ENCODE peak calls at places on chromosomes 3 and 15, in six cellular contexts. J is upper lobe of left lung, E is CD14-positive monocyte, A is fibroblast of lung, C is transverse colon, N is OCI-LY7. S is an unnamed sample.

GRCh38 chr15:93201940-93202339 is 112.9 kb upstream of the RGMA start:
- DNase-seq in E (no peak), J (no peak), N (no peak), C (no peak), A (no peak), S (no peak)

GRCh38 chr3:8625991-8626390 is 18.6 kb downstream of the SSUH2 start:
- DNase-seq in C (no peak), N (no peak), E (no peak), A (no peak), J (no peak), S (no peak)

GRCh38 chr3:187069857-187070516 is 69.3 kb downstream of the RPL39L start:
- DNase-seq in N (no peak), E (no peak), J (no peak), C (no peak), A (no peak), S (no peak)

GRCh38 chr15:31236184-31237041 is 90.2 kb upstream of the KLF13 start:
- DNase-seq in C (peak; percentile 71), N (peak; percentile 80), A (peak; percentile 98), E (no peak), J (peak; percentile 84), S (peak; percentile 59)

GRCh38 chr3:71547254-71548198 is 36.0 kb downstream of the FOXP1 start:
- DNase-seq in J (no peak), E (peak; percentile 57), C (no peak), A (peak; percentile 46), N (no peak), S (no peak)

GRCh38 chr3:104244680-104245079 is 1122.0 kb upstream of the ALCAM start:
- DNase-seq in N (no peak), J (no peak), A (no peak), E (no peak), C (no peak), S (no peak)

GRCh38 chr15:89003865-89004725 is 84.2 kb upstream of the ABHD2 start:
- DNase-seq in N (peak; percentile 11), A (peak; percentile 72), C (no peak), E (no peak), J (no peak), S (peak; percentile 45)

GRCh38 chr15:85171736-85172135 is 190.1 kb downstream of the PDE8A start:
- DNase-seq in C (no peak), E (no peak), J (no peak), N (no peak), A (no peak), S (no peak)

GRCh38 chr3:194905696-194906095 is 220.0 kb downstream of the FAM43A start:
- DNase-seq in N (no peak), A (no peak), C (no peak), E (no peak), J (no peak), S (no peak)

GRCh38 chr3:152835311-152836102 is 576 bp downstream of the P2RY1 start:
- DNase-seq in A (peak; percentile 76), C (peak; percentile 61), J (peak; percentile 92), E (peak; percentile 74), N (no peak), S (peak; percentile 78)
- TF ChIP-seq CTCF in A (peak; percentile 51), C (peak; percentile 27), J (no peak), E (peak; percentile 49), N (no peak), S (peak; percentile 58)

DNA sequence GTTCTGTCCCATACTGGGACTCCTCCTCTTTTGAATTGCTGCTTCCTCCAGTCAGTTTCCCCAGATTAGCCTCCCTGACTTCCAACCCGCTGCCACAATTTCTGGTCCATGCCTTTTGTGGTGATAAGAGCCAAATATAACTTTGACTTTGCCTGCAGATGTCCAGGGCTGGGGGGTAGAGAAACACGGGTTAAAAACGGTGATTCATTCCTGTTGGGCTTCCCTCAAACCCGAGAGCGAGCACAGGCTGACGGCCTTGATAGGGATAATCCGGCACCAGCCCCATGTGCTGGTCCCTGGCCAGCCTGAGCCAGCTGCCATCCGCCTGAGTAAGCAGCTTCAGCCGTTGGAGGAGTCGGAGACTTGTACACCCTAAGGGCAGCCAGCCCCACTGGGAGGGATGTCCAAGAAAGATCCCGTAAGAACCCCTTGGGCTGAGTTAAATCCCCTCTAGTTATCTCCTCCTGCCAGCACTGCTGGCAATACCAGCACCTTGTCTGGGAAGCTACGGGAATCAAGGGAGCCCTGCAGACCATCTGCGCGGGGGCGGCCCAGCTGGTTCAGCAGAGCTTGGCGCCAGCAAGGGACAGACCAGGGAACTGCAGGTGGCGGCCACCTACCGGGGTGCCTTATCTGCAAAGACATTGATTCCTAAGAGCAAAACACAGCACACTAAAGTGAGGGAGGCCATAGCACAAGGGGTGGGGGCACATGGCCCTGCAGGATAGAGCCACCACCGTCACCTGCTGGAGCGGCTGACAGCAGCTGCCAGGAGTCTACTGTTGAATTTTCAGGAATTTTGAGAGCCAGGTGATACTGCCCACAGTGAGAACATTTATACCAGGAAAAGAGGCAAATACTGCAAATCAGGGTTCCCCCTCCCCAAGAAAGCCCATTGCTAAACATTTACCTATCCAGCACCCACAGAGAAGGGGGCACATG is 18.1 kb downstream of the CSPG4 start:
- DNase-seq in E (no peak), C (peak; percentile 64), J (peak; percentile 87), N (peak; percentile 39), A (peak; percentile 98), S (no peak)
- TF ChIP-seq CTCF in E (peak; percentile 21), C (peak; percentile 46), J (no peak), N (peak; percentile 66), A (peak; percentile 27), S (peak; percentile 37)

GRCh38 chr3:113535898-113536297 is 3.5 kb downstream of the SIDT1 start:
- DNase-seq in E (no peak), N (no peak), J (no peak), A (no peak), C (no peak), S (no peak)
- TF ChIP-seq CTCF in E (peak; percentile 17), N (peak; percentile 58), J (no peak), A (peak; percentile 25), C (peak; percentile 12), S (no peak)

GRCh38 chr3:129131465-129132088 is 10.0 kb upstream of the RAB43 start:
- DNase-seq in N (no peak), A (no peak), J (no peak), C (no peak), E (no peak), S (no peak)

GRCh38 chr3:129126726-129127280 is 5.2 kb upstream of the RAB43 start:
- DNase-seq in E (no peak), A (no peak), J (peak; percentile 29), N (no peak), C (no peak), S (no peak)

GRCh38 chr3:129128357-129129155 is 7.0 kb upstream of the RAB43 start:
- DNase-seq in A (no peak), C (no peak), E (no peak), J (peak; percentile 52), N (no peak), S (no peak)

GRCh38 chr3:129132097-129132866 is 10.7 kb upstream of the RAB43 start:
- DNase-seq in C (no peak), E (no peak), N (no peak), A (no peak), J (no peak), S (no peak)

GRCh38 chr3:129130291-129130813 is 8.7 kb upstream of the RAB43 start:
- DNase-seq in N (no peak), E (no peak), J (no peak), A (no peak), C (no peak), S (no peak)
- TF ChIP-seq CTCF in N (no peak), E (no peak), J (no peak), A (no peak), C (no peak), S (no peak)

DNA sequence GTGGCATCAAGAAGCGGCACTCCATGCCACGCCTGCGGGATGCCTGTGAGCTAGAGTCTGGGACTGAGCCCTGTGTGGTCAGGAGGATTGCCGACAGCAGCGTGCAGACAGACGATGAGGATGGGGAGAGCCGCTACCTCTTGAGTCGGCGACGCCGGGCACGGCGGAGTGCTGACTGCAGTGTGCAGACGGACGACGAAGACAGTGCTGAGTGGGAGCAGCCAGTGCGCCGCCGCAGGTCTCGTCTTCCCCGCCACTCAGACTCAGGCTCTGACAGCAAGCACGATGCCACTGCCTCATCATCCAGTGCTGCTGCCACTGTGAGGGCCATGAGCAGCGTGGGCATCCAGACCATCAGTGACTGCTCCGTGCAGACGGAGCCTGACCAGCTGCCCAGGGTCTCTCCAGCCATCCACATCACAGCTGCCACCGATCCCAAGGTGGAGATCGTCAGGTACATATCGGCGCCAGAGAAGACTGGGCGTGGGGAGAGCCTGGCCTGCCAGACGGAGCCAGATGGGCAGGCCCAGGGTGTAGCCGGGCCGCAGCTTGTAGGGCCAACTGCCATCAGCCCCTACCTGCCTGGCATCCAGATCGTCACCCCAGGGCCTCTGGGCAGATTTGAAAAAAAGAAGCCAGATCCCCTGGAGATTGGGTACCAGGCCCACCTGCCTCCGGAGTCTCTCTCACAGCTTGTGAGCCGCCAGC is 16.8 kb upstream of the APEH start:
- DNase-seq in C (no peak), J (peak; percentile 83), A (no peak), E (no peak), N (no peak), S (no peak)
- TF ChIP-seq CTCF in C (no peak), J (no peak), A (no peak), E (no peak), N (no peak), S (no peak)

GRCh38 chr3:149765762-149766334 is 13.6 kb upstream of the COMMD2 start:
- DNase-seq in N (peak; percentile 37), C (no peak), A (peak; percentile 67), J (no peak), E (no peak), S (peak; percentile 18)
- TF ChIP-seq CTCF in N (peak; percentile 84), C (peak; percentile 27), A (peak; percentile 67), J (no peak), E (peak; percentile 73), S (peak; percentile 25)

GRCh38 chr3:107927361-107928083 is 163.3 kb downstream of the CD47 start:
- DNase-seq in J (peak; percentile 94), A (peak; percentile 64), N (peak; percentile 6), C (peak; percentile 71), E (no peak), S (peak; percentile 89)
- TF ChIP-seq CTCF in J (peak; percentile 87), A (peak; percentile 89), N (peak; percentile 75), C (peak; percentile 85), E (peak; percentile 68), S (peak; percentile 89)

DNA sequence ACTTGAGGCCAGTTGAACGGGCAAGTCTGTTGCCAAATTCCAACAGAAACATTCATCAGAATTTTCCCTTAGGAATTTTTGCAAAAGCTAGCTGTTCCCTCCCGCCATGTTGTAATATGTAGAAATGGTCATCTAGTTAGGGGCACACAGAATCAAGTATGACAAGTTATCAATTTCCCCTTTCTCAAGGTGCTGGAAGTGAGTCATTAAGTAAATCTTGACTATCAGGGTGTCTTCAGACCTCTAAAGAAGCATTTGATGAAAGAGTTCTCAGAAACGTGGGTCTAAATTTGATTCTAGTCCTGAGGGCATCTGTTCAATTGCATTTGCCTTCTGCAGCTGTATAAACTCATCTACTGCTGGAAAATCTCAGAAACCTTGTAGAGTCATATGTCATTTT is 123.4 kb upstream of the FRMD4B start:
- DNase-seq in C (no peak), J (no peak), A (no peak), N (no peak), E (no peak), S (no peak)
- TF ChIP-seq CTCF in C (no peak), J (no peak), A (no peak), N (no peak), E (no peak), S (no peak)

GRCh38 chr3:177331203-177331602 is 133.9 kb upstream of the TBL1XR1 start:
- DNase-seq in E (no peak), N (no peak), A (no peak), J (no peak), C (no peak), S (no peak)
- TF ChIP-seq CTCF in E (no peak), N (no peak), A (no peak), J (no peak), C (no peak), S (no peak)

S was measured in GM13976.